ENCODE peak calls at places on chromosome 17, in nine cellular contexts. Z is NCI-H2227 treated with DMSO at 0.1 percent for 48 hours, N is AG04450, J is thoracic aorta, V is ureter, D is D341Med, Q is mesendoderm, K is GM20000, U is lung. T is an unnamed sample.

GRCh38 chr17:78238823-78239488 is 7.5 kb downstream of the TMEM235 start:
- DNase-seq in Z (no peak), N (no peak), J (no peak), V (no peak), D (no peak), Q (no peak), K (no peak), U (no peak), T (no peak)

GRCh38 chr17:63222655-63223054 is 223.5 kb downstream of the CYB561 start:
- DNase-seq in Z (no peak), N (no peak), J (no peak), V (no peak), D (no peak), Q (peak), K (no peak), U (no peak), T (no peak)

GRCh38 chr17:49438439-49438861 is 23.8 kb upstream of the PHB1 start:
- DNase-seq in Z (no peak), N (no peak), J (no peak), V (no peak), D (peak), Q (peak), K (no peak), U (no peak), T (no peak)

GRCh38 chr17:33750943-33751701 is 458.0 kb upstream of the ASIC2 start:
- DNase-seq in Z (peak), N (peak), J (peak), V (peak), D (peak), Q (peak), K (peak), U (peak), T (peak)

GRCh38 chr17:81666092-81666341 is 388 bp downstream of the OXLD1 start:
- DNase-seq in Z (no peak), N (no peak), J (no peak), V (no peak), D (no peak), Q (peak), K (no peak), U (no peak), T (no peak)

GRCh38 chr17:42928714-42929496 is 28.3 kb downstream of the G6PC1 start:
- DNase-seq in Z (no peak), N (peak), J (peak), V (peak), D (peak), Q (peak), K (peak), U (peak), T (peak)

GRCh38 chr17:50944054-50944901 is 78.1 kb upstream of the TOB1 start:
- DNase-seq in Z (no peak), N (no peak), J (no peak), V (peak), D (peak), Q (peak), K (peak), U (peak), T (peak)

GRCh38 chr17:38600416-38600815 is 5.3 kb downstream of the SRCIN1 start:
- DNase-seq in Z (no peak), N (no peak), J (no peak), V (no peak), D (no peak), Q (no peak), K (no peak), U (no peak), T (no peak)

GRCh38 chr17:19897901-19898300 is 30.2 kb upstream of the ULK2 start:
- DNase-seq in Z (no peak), N (peak), J (no peak), V (no peak), D (no peak), Q (peak), K (no peak), U (no peak), T (no peak)

GRCh38 chr17:78128616-78129384 is at the start of gene TMC6:
- DNase-seq in Z (peak), N (no peak), J (no peak), V (peak), D (peak), Q (peak), K (peak), U (peak), T (peak)

GRCh38 chr17:51770031-51770759 is 388.3 kb downstream of the CA10 start:
- DNase-seq in Z (no peak), N (no peak), J (no peak), V (no peak), D (no peak), Q (no peak), K (no peak), U (no peak), T (no peak)

GRCh38 chr17:78868391-78868790 is 27.8 kb upstream of the USP36 start:
- DNase-seq in Z (no peak), N (peak), J (no peak), V (no peak), D (no peak), Q (no peak), K (no peak), U (no peak), T (no peak)

GRCh38 chr17:73240561-73240960 is 21.1 kb downstream of the CPSF4L start:
- DNase-seq in Z (no peak), N (no peak), J (no peak), V (no peak), D (no peak), Q (no peak), K (no peak), U (no peak), T (no peak)

GRCh38 chr17:9918804-9919352 is 13.8 kb upstream of the RCVRN start:
- DNase-seq in Z (no peak), N (no peak), J (no peak), V (no peak), D (no peak), Q (no peak), K (no peak), U (no peak), T (no peak)

GRCh38 chr17:14756469-14756868 is 455.6 kb downstream of the HS3ST3B1 start:
- DNase-seq in Z (no peak), N (no peak), J (no peak), V (no peak), D (no peak), Q (no peak), K (no peak), U (no peak), T (no peak)

GRCh38 chr17:31431098-31431794 is 39.8 kb downstream of the RAB11FIP4 start:
- DNase-seq in Z (no peak), N (no peak), J (no peak), V (no peak), D (no peak), Q (no peak), K (no peak), U (no peak), T (no peak)